ENCODE peak calls at places on chromosomes 13 and 19, in seven cellular contexts. W is adipocyte; R is activated CD8-positive, alpha-beta memory T cell treated with anti-CD3 and anti-CD28 coated beads for 1 hour; Y is anterior cingulate cortex; K is Caco-2; J is aorta; N is M059J. Z is an unnamed sample.

GRCh38 chr19:5466814-5467291 is 11.6 kb downstream of the ZNRF4 start:
- DNase-seq in R (no peak), N (no peak), K (no peak), W (peak), Y (peak), J (no peak), Z (no peak)

GRCh38 chr19:16886305-16886880 is 2.4 kb upstream of the F2RL3 start:
- DNase-seq in N (peak), Y (no peak), W (no peak), K (peak), R (no peak), J (no peak), Z (peak)

GRCh38 chr13:84574851-84575250 is 692.6 kb upstream of the SLITRK1 start:
- DNase-seq in Y (no peak), J (no peak), N (peak), R (no peak), W (peak), K (no peak), Z (peak)

GRCh38 chr19:44653977-44654784 is 10.5 kb downstream of the PVR start:
- DNase-seq in K (peak), J (peak), Y (no peak), R (peak), N (peak), W (peak), Z (peak)

GRCh38 chr13:113672002-113672651 is 5.1 kb downstream of the GRK1 start:
- DNase-seq in N (no peak), K (no peak), J (peak), Y (no peak), W (no peak), R (no peak), Z (no peak)

GRCh38 chr13:113145911-113146598 is 12.4 kb upstream of the PROZ start:
- DNase-seq in W (no peak), K (no peak), J (no peak), R (no peak), Y (no peak), N (no peak), Z (no peak)

GRCh38 chr13:87052731-87053130 is 618.4 kb upstream of the SLITRK5 start:
- DNase-seq in J (no peak), N (peak), K (no peak), W (no peak), R (no peak), Y (no peak), Z (no peak)

GRCh38 chr13:26628706-26629105 is 71.2 kb downstream of the WASF3 start:
- DNase-seq in W (peak), N (peak), R (no peak), J (no peak), K (peak), Y (no peak), Z (peak)

GRCh38 chr19:49838816-49839588 is 12.0 kb upstream of the PTOV1 start:
- DNase-seq in N (no peak), Y (no peak), W (no peak), J (no peak), R (no peak), K (no peak), Z (no peak)

GRCh38 chr19:12090807-12091206 is 26.3 kb downstream of the ZNF844 start:
- DNase-seq in K (peak), R (peak), Y (peak), W (peak), N (peak), J (peak), Z (peak)

GRCh38 chr19:35381318-35381717 is 10.4 kb downstream of the GPR42 start:
- DNase-seq in R (no peak), W (no peak), J (no peak), N (no peak), Y (no peak), K (no peak), Z (no peak)

GRCh38 chr19:19451429-19452240 is 46.2 kb downstream of the GATAD2A start:
- DNase-seq in R (no peak), K (no peak), N (no peak), Y (no peak), J (no peak), W (no peak), Z (no peak)

GRCh38 chr19:4376245-4376990 is 23.9 kb downstream of the SH3GL1 start:
- DNase-seq in N (no peak), J (no peak), Y (no peak), K (no peak), W (no peak), R (no peak), Z (no peak)

GRCh38 chr13:19601749-19602725 is 31.4 kb upstream of the MPHOSPH8 start:
- DNase-seq in R (peak), W (peak), J (peak), Y (no peak), K (peak), N (no peak), Z (peak)

GRCh38 chr13:77919351-77920294 is 992 bp upstream of the EDNRB start:
- DNase-seq in R (no peak), K (no peak), N (no peak), Y (peak), J (peak), W (peak), Z (peak)

GRCh38 chr13:24168980-24169379 is 8.5 kb downstream of the SPATA13 start:
- DNase-seq in N (peak), Y (no peak), K (no peak), J (no peak), R (no peak), W (peak), Z (peak)